ENCODE peak calls at places on chromosome 9, in nine cellular contexts. J is OCI-LY7, X is hepatocyte, K is GM23248, T is neural progenitor cell, H is GM23338, P is HCT116, R is MM.1S, F is SK-N-SH. U is an unnamed sample.

GRCh38 chr9:21559402-21560280 is 77.5 kb upstream of the IFNE start:
- DNase-seq in T (peak), R (peak), K (peak), F (peak), P (no peak), X (peak), H (peak), J (no peak), U (peak)

GRCh38 chr9:137428311-137428630 is 5.1 kb downstream of the NOXA1 start:
- DNase-seq in X (no peak), P (no peak), H (no peak), T (no peak), F (no peak), K (no peak), J (no peak), R (no peak), U (no peak)

GRCh38 chr9:112091805-112092204 is 83.3 kb downstream of the SUSD1 start:
- DNase-seq in P (no peak), F (no peak), T (peak), X (no peak), H (peak), J (no peak), K (peak), R (no peak), U (no peak)

GRCh38 chr9:111198936-111199335 is 131.1 kb downstream of the OR2K2 start:
- DNase-seq in T (no peak), P (no peak), X (no peak), R (no peak), F (no peak), J (no peak), H (no peak), K (peak), U (no peak)

GRCh38 chr9:113502427-113503008 is 39.0 kb downstream of the RGS3 start:
- DNase-seq in K (no peak), F (peak), J (no peak), R (no peak), T (no peak), X (no peak), P (no peak), H (no peak), U (no peak)

GRCh38 chr9:89799766-89800165 is 195.0 kb downstream of the GADD45G start:
- DNase-seq in T (no peak), P (no peak), J (no peak), K (no peak), F (no peak), R (no peak), H (no peak), X (no peak), U (no peak)

GRCh38 chr9:132991351-132992300 is 13.1 kb downstream of the GFI1B start:
- DNase-seq in P (no peak), F (peak), X (no peak), J (peak), H (no peak), T (no peak), K (no peak), R (no peak), U (no peak)

GRCh38 chr9:95575796-95576195 is 59.0 kb upstream of the PTCH1 start:
- DNase-seq in H (no peak), R (no peak), P (no peak), K (no peak), T (no peak), F (no peak), J (no peak), X (no peak), U (no peak)

GRCh38 chr9:122113574-122113973 is 20.5 kb upstream of the TTLL11 start:
- DNase-seq in T (peak), F (peak), R (no peak), K (no peak), J (no peak), X (no peak), H (no peak), P (no peak), U (no peak)

GRCh38 chr9:136726631-136727191 is 14.3 kb downstream of the DIPK1B start:
- DNase-seq in K (peak), P (no peak), H (no peak), X (peak), F (peak), T (peak), J (peak), R (peak), U (peak)

GRCh38 chr9:95165004-95165403 is 152.5 kb downstream of the FANCC start:
- DNase-seq in P (no peak), J (no peak), R (no peak), X (no peak), F (no peak), H (no peak), K (no peak), T (no peak), U (no peak)

GRCh38 chr9:114007991-114008666 is 70.0 kb downstream of the AMBP start:
- DNase-seq in K (no peak), P (no peak), H (no peak), T (no peak), R (no peak), F (no peak), X (no peak), J (no peak), U (no peak)

GRCh38 chr9:92188969-92189781 is 74.0 kb upstream of the SPTLC1 start:
- DNase-seq in H (peak), P (no peak), J (no peak), F (no peak), X (no peak), T (no peak), K (no peak), R (no peak), U (no peak)

GRCh38 chr9:137429974-137430722 is 7.0 kb downstream of the NOXA1 start:
- DNase-seq in F (peak), H (peak), X (no peak), T (peak), K (no peak), P (no peak), R (peak), J (peak), U (peak)

GRCh38 chr9:13140843-13141592 is 138.5 kb downstream of the MPDZ start:
- DNase-seq in X (no peak), R (no peak), F (no peak), J (no peak), T (no peak), H (no peak), K (peak), P (no peak), U (peak)

GRCh38 chr9:13143281-13143680 is 136.2 kb downstream of the MPDZ start:
- DNase-seq in F (no peak), X (no peak), K (no peak), J (no peak), T (peak), P (no peak), R (no peak), H (peak), U (no peak)

GRCh38 chr9:13141629-13142028 is 137.9 kb downstream of the MPDZ start:
- DNase-seq in F (no peak), P (no peak), H (no peak), K (no peak), T (no peak), R (no peak), X (no peak), J (no peak), U (peak)

GRCh38 chr9:13142776-13143175 is 136.7 kb downstream of the MPDZ start:
- DNase-seq in J (no peak), R (no peak), T (no peak), X (no peak), K (no peak), F (no peak), H (no peak), P (no peak), U (no peak)

GRCh38 chr9:13139641-13140171 is 139.8 kb downstream of the MPDZ start:
- DNase-seq in X (peak), J (no peak), P (no peak), H (peak), F (no peak), R (no peak), K (peak), T (no peak), U (peak)
- H3K27ac ChIP-seq in X (peak), J (no peak), P (no peak), H (peak), F (peak), R (no peak), K (peak), T (no peak), U (peak)

DNA sequence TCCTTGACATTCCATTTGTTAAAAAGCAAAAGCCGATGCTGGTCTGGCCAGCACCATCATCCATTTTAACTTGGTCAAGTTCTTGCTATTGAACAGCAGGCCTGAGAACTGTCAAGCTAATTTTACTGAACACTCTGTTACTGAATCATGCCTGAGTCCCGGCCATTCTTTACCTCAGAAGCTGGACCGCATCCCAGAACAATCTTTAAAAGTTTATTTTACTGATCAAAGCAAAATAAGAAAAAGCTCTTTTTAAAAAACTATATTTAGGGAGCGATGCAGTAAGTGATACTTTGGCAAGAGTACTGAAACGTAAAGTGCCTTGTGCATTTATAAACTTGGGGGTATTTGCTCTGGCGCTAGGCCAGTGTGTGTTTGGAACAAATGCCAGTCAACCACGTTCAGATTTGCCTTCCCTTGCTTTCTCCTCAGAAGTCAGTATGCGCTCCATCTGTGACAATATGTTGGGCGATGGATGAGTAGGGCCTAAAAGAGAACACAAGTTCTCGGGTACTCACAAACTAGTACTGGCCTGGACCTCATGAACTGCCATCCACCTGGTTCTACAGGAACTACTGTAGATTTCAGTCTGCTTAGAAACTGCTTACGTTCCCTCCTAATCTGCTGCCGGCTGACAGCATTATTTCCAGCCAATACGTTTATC is 161.9 kb downstream of the MAPKAP1 start:
- DNase-seq in J (no peak), T (no peak), X (peak), F (no peak), R (no peak), H (no peak), P (no peak), K (peak), U (peak)
- TF ChIP-seq EZH2phosphoT487 in J (no peak), T (no peak), X (peak), F (no peak), R (no peak), H (no peak), P (no peak), K (no peak), U (no peak)

DNA sequence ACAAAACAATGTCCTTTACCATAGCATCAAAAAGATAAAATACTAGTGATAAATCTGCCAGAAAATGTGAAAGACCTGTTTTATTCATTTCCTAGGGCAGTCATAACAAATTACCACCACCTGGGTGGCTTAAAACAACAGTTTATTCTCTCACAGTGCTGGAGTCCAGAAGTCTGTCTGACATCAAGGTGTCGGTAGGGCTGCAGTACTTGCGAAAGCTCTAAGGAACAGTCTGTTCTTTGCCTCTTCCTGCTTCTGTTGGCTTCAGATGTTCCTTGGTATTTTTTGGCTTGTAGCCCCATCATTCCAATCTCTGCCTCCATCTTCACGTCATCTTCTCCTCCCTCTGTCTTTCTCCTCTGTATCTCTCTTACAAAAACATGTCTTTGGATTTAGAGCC is 51.0 kb downstream of the PTPDC1 start:
- DNase-seq in X (peak), R (no peak), J (no peak), T (no peak), P (no peak), K (peak), F (no peak), H (no peak), U (no peak)
- H3K27ac ChIP-seq in X (peak), R (no peak), J (no peak), T (no peak), P (no peak), K (peak), F (no peak), H (no peak), U (no peak)

GRCh38 chr9:124078641-124079040 is 67.1 kb downstream of the LHX2 start:
- DNase-seq in H (no peak), R (no peak), X (no peak), T (no peak), P (no peak), K (peak), J (no peak), F (no peak), U (peak)
- TF ChIP-seq EZH2phosphoT487 in H (no peak), R (no peak), X (no peak), T (no peak), P (no peak), K (no peak), J (no peak), F (no peak), U (no peak)

DNA sequence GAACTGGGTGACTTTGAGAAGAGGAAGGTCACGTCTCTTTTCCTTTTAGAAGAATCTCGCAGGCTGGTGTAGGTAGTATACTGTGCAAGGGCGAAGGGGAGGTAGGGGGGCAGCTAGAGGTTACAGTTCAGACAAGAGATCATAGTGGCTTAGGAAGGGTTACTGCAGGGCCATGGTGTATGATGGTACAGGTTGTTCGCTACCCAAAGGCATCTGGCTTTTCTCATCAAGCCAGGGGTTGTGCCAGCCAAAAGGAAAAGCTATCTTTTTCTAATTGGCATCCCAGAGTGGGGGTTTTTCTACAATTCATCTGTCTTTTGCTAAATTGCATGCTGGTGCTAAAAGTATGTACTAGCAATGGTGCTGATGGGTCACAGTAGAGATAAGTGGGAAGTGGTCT is 22.8 kb downstream of the MAMDC2 start:
- DNase-seq in K (no peak), J (no peak), T (no peak), F (no peak), H (no peak), R (no peak), X (no peak), P (no peak), U (no peak)
- H3K27ac ChIP-seq in K (no peak), J (no peak), T (no peak), F (no peak), H (no peak), R (no peak), X (no peak), P (no peak), U (no peak)

GRCh38 chr9:135228345-135228982 is 141.0 kb downstream of the OLFM1 start:
- DNase-seq in K (no peak), X (no peak), F (no peak), T (no peak), R (no peak), J (no peak), P (no peak), H (no peak), U (no peak)
- TF ChIP-seq EZH2phosphoT487 in K (no peak), X (no peak), F (no peak), T (no peak), R (no peak), J (no peak), P (no peak), H (no peak), U (no peak)

DNA sequence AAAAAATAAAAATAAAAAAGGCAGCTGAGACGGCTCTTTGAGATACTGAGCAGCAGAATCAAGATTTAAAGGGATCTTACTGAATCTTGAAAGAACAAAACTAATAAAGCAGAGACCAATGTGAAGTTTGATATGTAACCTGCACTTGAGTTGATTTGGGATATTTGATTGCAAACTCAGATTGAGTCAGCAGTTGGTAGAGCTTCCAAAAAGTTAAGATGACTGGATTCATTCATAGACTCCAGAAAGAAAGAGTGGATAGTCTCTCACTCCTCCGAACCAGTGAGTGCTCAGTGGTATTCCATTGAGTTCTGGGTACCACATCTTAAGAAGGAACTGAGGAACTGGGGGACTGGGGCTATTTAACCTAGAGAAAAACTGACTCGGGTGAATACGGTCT is 52.7 kb upstream of the TESK1 start:
- DNase-seq in T (no peak), P (no peak), F (no peak), H (no peak), J (no peak), X (no peak), R (no peak), K (peak), U (peak)
- H3K27ac ChIP-seq in T (no peak), P (no peak), F (no peak), H (no peak), J (no peak), X (no peak), R (no peak), K (peak), U (no peak)

U was measured in PC-3.